ENCODE peak calls at places on chromosome 7, in four cellular contexts. J is endothelial cell of umbilical vein, C is IMR-90, W is K562. I is an unnamed sample.

GRCh38 chr7:99473315-99473596 is 566 bp downstream of the ZNF789 start:
- DNase-seq in W (peak; percentile 87), C (peak; percentile 82), J (peak; percentile 78), I (no peak)

GRCh38 chr7:158174947-158175346 is 412.7 kb downstream of the PTPRN2 start:
- DNase-seq in W (no peak), C (no peak), J (no peak), I (no peak)

GRCh38 chr7:47211467-47212121 is 370.3 kb downstream of the TNS3 start:
- DNase-seq in W (peak; percentile 76), J (no peak), C (no peak), I (no peak)

GRCh38 chr7:116728413-116728812 is 56.4 kb downstream of the MET start:
- DNase-seq in W (no peak), J (no peak), C (no peak), I (no peak)

GRCh38 chr7:128869944-128870285 is 7.3 kb downstream of the ATP6V1F start:
- DNase-seq in W (no peak), C (no peak), J (no peak), I (no peak)

GRCh38 chr7:28125381-28126046 is 55.1 kb downstream of the JAZF1 start:
- DNase-seq in C (no peak), J (no peak), W (no peak), I (no peak)

GRCh38 chr7:22725585-22725984 is 1.4 kb upstream of the IL6 start:
- DNase-seq in J (no peak), C (peak; percentile 48), W (peak; percentile 50), I (no peak)

GRCh38 chr7:93861325-93861949 is 29.1 kb downstream of the TFPI2 start:
- DNase-seq in W (no peak), J (no peak), C (no peak), I (no peak)

GRCh38 chr7:147937428-147937827 is 653.1 kb upstream of the C7orf33 start:
- DNase-seq in C (no peak), W (no peak), J (no peak), I (no peak)

GRCh38 chr7:136923111-136923510 is 54.7 kb downstream of the CHRM2 start:
- DNase-seq in W (no peak), C (peak; percentile 77), J (no peak), I (no peak)

GRCh38 chr7:29815181-29816105 is 9.1 kb downstream of the WIPF3 start:
- DNase-seq in W (no peak), J (no peak), C (no peak), I (no peak)
- H3K4me3 ChIP-seq in W (no peak overlapping the region), J (no peak overlapping the region), C (no peak overlapping the region), I (no peak overlapping the region)

GRCh38 chr7:41685684-41686083 is 17.2 kb downstream of the INHBA start:
- DNase-seq in J (peak; percentile 76), W (no peak), C (peak; percentile 86), I (no peak)

GRCh38 chr7:41688012-41688625 is 14.8 kb downstream of the INHBA start:
- DNase-seq in C (peak; percentile 68), J (no peak), W (no peak), I (no peak)

GRCh38 chr7:41693150-41693997 is 9.5 kb downstream of the INHBA start:
- DNase-seq in W (no peak), C (peak; percentile 64), J (no peak), I (no peak)

GRCh38 chr7:41691286-41691966 is 11.5 kb downstream of the INHBA start:
- DNase-seq in W (no peak), J (no peak), C (peak; percentile 32), I (no peak)

DNA sequence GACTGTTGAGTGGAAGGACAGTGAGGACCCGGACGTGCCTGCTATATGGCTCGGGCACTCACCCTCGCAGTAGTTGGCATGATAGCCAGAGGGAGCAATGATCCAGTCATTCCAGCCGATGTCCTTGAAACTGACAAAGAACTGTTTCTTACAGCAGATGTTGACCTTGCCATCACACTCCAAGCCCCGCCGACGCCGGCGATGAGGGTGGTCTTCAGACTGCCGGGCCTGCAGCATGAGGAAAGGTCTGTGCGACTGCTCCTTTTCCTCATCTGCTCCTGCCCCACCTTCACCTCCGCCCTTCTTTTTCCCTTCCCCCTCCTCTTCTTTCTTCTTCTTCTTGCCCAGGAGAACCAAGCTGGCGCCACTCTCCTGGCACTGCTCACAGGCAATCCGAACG is 13.1 kb downstream of the INHBA start:
- DNase-seq in J (no peak), W (no peak), C (no peak), I (no peak)
- H3K9me1 ChIP-seq in J (no peaks in the 10 kb centered on the region), W (no peaks in the 10 kb centered on the region), C (peaks cover 29% of the 10 kb centered on the region), I (no peaks in the 10 kb centered on the region)

GRCh38 chr7:131159961-131160361 is 167.7 kb upstream of the MKLN1 start:
- DNase-seq in J (no peak), C (peak; percentile 85), W (no peak), I (no peak)

GRCh38 chr7:131161103-131161502 is 166.6 kb upstream of the MKLN1 start:
- DNase-seq in J (no peak), W (no peak), C (peak; percentile 76), I (no peak)

GRCh38 chr7:131154380-131154779 is 173.3 kb upstream of the MKLN1 start:
- DNase-seq in W (no peak), J (no peak), C (no peak), I (no peak)

GRCh38 chr7:131157530-131158243 is 170.0 kb upstream of the MKLN1 start:
- DNase-seq in C (peak; percentile 36), J (no peak), W (no peak), I (no peak)
- H2AFZ ChIP-seq in C (no peak overlapping the region), J (no peak overlapping the region), W (no peak overlapping the region), I (no peak overlapping the region)

GRCh38 chr7:8065356-8065813 is 96.8 kb downstream of the GLCCI1 start:
- DNase-seq in J (no peak), W (no peak), C (peak; percentile 88), I (peak; percentile 9)

GRCh38 chr7:8063706-8064297 is 95.2 kb downstream of the GLCCI1 start:
- DNase-seq in W (no peak), C (peak; percentile 23), J (no peak), I (peak; percentile 15)

GRCh38 chr7:8060241-8060640 is 91.6 kb downstream of the GLCCI1 start:
- DNase-seq in C (no peak), J (no peak), W (no peak), I (no peak)

GRCh38 chr7:8068892-8069686 is 100.5 kb downstream of the GLCCI1 start:
- DNase-seq in C (no peak), W (no peak), J (no peak), I (no peak)

GRCh38 chr7:8064828-8065227 is 96.2 kb downstream of the GLCCI1 start:
- DNase-seq in J (no peak), W (no peak), C (peak; percentile 9), I (no peak)
- H3K4me3 ChIP-seq in J (no peak overlapping the region), W (no peak overlapping the region), C (no peak overlapping the region), I (no peak overlapping the region)

GRCh38 chr7:3233301-3233700 is 67.8 kb upstream of the SDK1 start:
- DNase-seq in J (no peak), W (no peak), C (no peak), I (no peak)

GRCh38 chr7:3229904-3230470 is 71.1 kb upstream of the SDK1 start:
- DNase-seq in C (no peak), W (no peak), J (no peak), I (no peak)

GRCh38 chr7:3234051-3234450 is 67.0 kb upstream of the SDK1 start:
- DNase-seq in C (no peak), J (no peak), W (no peak), I (no peak)

GRCh38 chr7:3232228-3232627 is 68.8 kb upstream of the SDK1 start:
- DNase-seq in C (no peak), J (no peak), W (no peak), I (no peak)

GRCh38 chr7:3230908-3231307 is 70.1 kb upstream of the SDK1 start:
- DNase-seq in C (no peak), W (no peak), J (no peak), I (no peak)
- H3K9me1 ChIP-seq in C (no peaks in the 10 kb centered on the region), W (no peaks in the 10 kb centered on the region), J (no peaks in the 10 kb centered on the region), I (no peaks in the 10 kb centered on the region)

GRCh38 chr7:118689403-118689802 is 464.9 kb downstream of the ANKRD7 start:
- DNase-seq in W (no peak), C (no peak), J (no peak), I (no peak)

GRCh38 chr7:118684796-118685195 is 460.3 kb downstream of the ANKRD7 start:
- DNase-seq in W (no peak), C (no peak), J (no peak), I (no peak)
- H2AFZ ChIP-seq in W (no peak overlapping the region), C (no peak overlapping the region), J (no peak overlapping the region), I (no peak overlapping the region)

GRCh38 chr7:134886353-134887057 is 99.8 kb upstream of the AGBL3 start:
- DNase-seq in C (peak; percentile 80), W (no peak), J (peak; percentile 84), I (no peak)
- H3K4me3 ChIP-seq in C (peak overlapping the region; percentile 8), W (no peak overlapping the region), J (no peak overlapping the region), I (no peak overlapping the region)

GRCh38 chr7:87075671-87076404 is 16.4 kb upstream of the ELAPOR2 start:
- DNase-seq in C (no peak), W (no peak), J (no peak), I (no peak)
- H3K9me1 ChIP-seq in C (no peaks in the 10 kb centered on the region), W (no peaks in the 10 kb centered on the region), J (no peaks in the 10 kb centered on the region), I (no peaks in the 10 kb centered on the region)

GRCh38 chr7:88218428-88218745 is 1.5 kb downstream of the SRI start:
- DNase-seq in W (no peak), C (no peak), J (no peak), I (no peak)
- H2AFZ ChIP-seq in W (peak overlapping the region; percentile 90), C (no peak overlapping the region), J (no peak overlapping the region), I (no peak overlapping the region)